ENCODE peak calls at places on chromosomes 7 and 10, in seven cellular contexts. L is cardiac fibroblast, T is neuronal stem cell, N is osteocyte, W is activated B cell treated with CpG ODN at 0.5 μM for 24 hours, V is AML-193, I is T follicular helper cell. J is an unnamed sample.

GRCh38 chr10:119483001-119483400 is 59.5 kb downstream of the RGS10 start:
- DNase-seq in L (no peak), T (no peak), N (no peak), W (no peak), V (no peak), I (no peak), J (no peak)

GRCh38 chr10:123306290-123306689 is 152.1 kb downstream of the BUB3 start:
- DNase-seq in L (no peak), T (no peak), N (no peak), W (no peak), V (no peak), I (no peak), J (no peak)

GRCh38 chr7:91082038-91082437 is 182.2 kb upstream of the FZD1 start:
- DNase-seq in L (peak; percentile 52), T (no peak), N (no peak), W (no peak), V (no peak), I (no peak), J (peak; percentile 65)

GRCh38 chr7:17297243-17297642 is 1.2 kb upstream of the AHR start:
- DNase-seq in L (no peak), T (no peak), N (no peak), W (no peak), V (peak; percentile 25), I (no peak), J (no peak)

GRCh38 chr7:56092789-56093531 is at the start of gene PHKG1:
- DNase-seq in L (peak; percentile 81), T (no peak), N (peak; percentile 87), W (no peak), V (no peak), I (no peak), J (peak; percentile 79)

GRCh38 chr10:83908506-83908905 is 230.8 kb upstream of the GHITM start:
- DNase-seq in L (no peak), T (peak; percentile 8), N (no peak), W (no peak), V (no peak), I (no peak), J (no peak)

GRCh38 chr7:156656598-156656997 is 16.0 kb downstream of the RNF32 start:
- DNase-seq in L (no peak), T (no peak), N (no peak), W (no peak), V (no peak), I (no peak), J (no peak)

GRCh38 chr7:114502454-114503254 is 88.0 kb downstream of the FOXP2 start:
- DNase-seq in L (no peak), T (no peak), N (no peak), W (no peak), V (no peak), I (no peak), J (peak; percentile 13)

GRCh38 chr7:4744391-4745264 is 30.8 kb upstream of the AP5Z1 start:
- DNase-seq in L (peak; percentile 100), T (peak; percentile 84), N (peak; percentile 98), W (peak; percentile 67), V (no peak), I (peak; percentile 62), J (peak; percentile 98)

GRCh38 chr7:22728416-22729029 is 1.5 kb downstream of the IL6 start:
- DNase-seq in L (peak; percentile 84), T (no peak), N (no peak), W (no peak), V (peak; percentile 53), I (no peak), J (no peak)

GRCh38 chr10:60042262-60042661 is 135.9 kb upstream of the CCDC6 start:
- DNase-seq in L (no peak), T (no peak), N (no peak), W (no peak), V (no peak), I (no peak), J (no peak)

GRCh38 chr10:22825841-22826240 is 102.0 kb upstream of the ARMC3 start:
- DNase-seq in L (no peak), T (no peak), N (no peak), W (no peak), V (no peak), I (no peak), J (no peak)

GRCh38 chr10:16644146-16644545 is 122.5 kb upstream of the C1QL3 start:
- DNase-seq in L (peak; percentile 64), T (no peak), N (no peak), W (no peak), V (no peak), I (no peak), J (no peak)

GRCh38 chr7:34756025-34756437 is 98.0 kb downstream of the NPSR1 start:
- DNase-seq in L (no peak), T (no peak), N (no peak), W (no peak), V (no peak), I (no peak), J (no peak)

GRCh38 chr7:94476251-94476840 is 33.3 kb upstream of the CASD1 start:
- DNase-seq in L (no peak), T (no peak), N (no peak), W (no peak), V (no peak), I (no peak), J (no peak)

GRCh38 chr7:10793995-10794780 is 179.5 kb upstream of the PHF14 start:
- DNase-seq in L (no peak), T (no peak), N (no peak), W (no peak), V (no peak), I (no peak), J (peak; percentile 40)

GRCh38 chr7:131222171-131222570 is 105.5 kb upstream of the MKLN1 start:
- DNase-seq in L (no peak), T (no peak), N (peak; percentile 27), W (no peak), V (no peak), I (no peak), J (no peak)

GRCh38 chr7:34070486-34071323 is 165.4 kb downstream of the BMPER start:
- DNase-seq in L (peak; percentile 78), T (no peak), N (no peak), W (no peak), V (no peak), I (no peak), J (peak; percentile 85)

J was measured in stromal cell of bone marrow.